ENCODE peak calls at places on chromosomes 4 and X, in six cellular contexts. One of them, this sample, is unnamed.

GRCh38 chrX:22057667-22058066 is 25.5 kb downstream of the PHEX start:
- DNase-seq in fibroblast of lung: no peak
- DNase-seq in tibial artery: no peak
- DNase-seq in WERI-Rb-1: no peak
- DNase-seq in heart right ventricle: no peak
- DNase-seq in pancreas: no peak
- DNase-seq in this sample: no peak

GRCh38 chrX:131068945-131069719 is 11.0 kb downstream of the ARHGAP36 start:
- DNase-seq in pancreas: peak; percentile 34
- DNase-seq in WERI-Rb-1: peak; percentile 81
- DNase-seq in fibroblast of lung: peak; percentile 4
- DNase-seq in heart right ventricle: no peak
- DNase-seq in tibial artery: no peak
- DNase-seq in this sample: no peak

GRCh38 chr4:83858121-83858520 is 322.2 kb downstream of the GPAT3 start:
- DNase-seq in tibial artery: no peak
- DNase-seq in WERI-Rb-1: no peak
- DNase-seq in heart right ventricle: no peak
- DNase-seq in pancreas: no peak
- DNase-seq in fibroblast of lung: no peak
- DNase-seq in this sample: no peak

GRCh38 chr4:6641971-6642320 is 1.5 kb downstream of the MRFAP1 start:
- DNase-seq in pancreas: no peak
- DNase-seq in tibial artery: no peak
- DNase-seq in fibroblast of lung: no peak
- DNase-seq in WERI-Rb-1: no peak
- DNase-seq in heart right ventricle: no peak
- DNase-seq in this sample: no peak

GRCh38 chr4:128810331-128810870 is 901 bp downstream of the JADE1 start:
- DNase-seq in WERI-Rb-1: peak; percentile 34
- DNase-seq in fibroblast of lung: no peak
- DNase-seq in heart right ventricle: no peak
- DNase-seq in tibial artery: peak; percentile 70
- DNase-seq in pancreas: peak; percentile 36
- DNase-seq in this sample: no peak

GRCh38 chr4:71187399-71188196 is 151.2 kb upstream of the SLC4A4 start:
- DNase-seq in tibial artery: peak; percentile 74
- DNase-seq in pancreas: peak; percentile 30
- DNase-seq in WERI-Rb-1: no peak
- DNase-seq in heart right ventricle: peak; percentile 25
- DNase-seq in fibroblast of lung: peak; percentile 68
- DNase-seq in this sample: no peak

GRCh38 chrX:40105016-40105790 is 7.4 kb upstream of the BCOR start:
- DNase-seq in fibroblast of lung: peak; percentile 51
- DNase-seq in WERI-Rb-1: no peak
- DNase-seq in tibial artery: peak; percentile 76
- DNase-seq in heart right ventricle: peak; percentile 59
- DNase-seq in pancreas: peak; percentile 36
- DNase-seq in this sample: no peak

GRCh38 chrX:39903937-39904336 is 193.8 kb downstream of the BCOR start:
- DNase-seq in pancreas: no peak
- DNase-seq in tibial artery: no peak
- DNase-seq in WERI-Rb-1: no peak
- DNase-seq in fibroblast of lung: peak; percentile 69
- DNase-seq in heart right ventricle: no peak
- DNase-seq in this sample: no peak

GRCh38 chr4:24533364-24533763 is 51.0 kb downstream of the DHX15 start:
- DNase-seq in pancreas: no peak
- DNase-seq in fibroblast of lung: no peak
- DNase-seq in tibial artery: no peak
- DNase-seq in WERI-Rb-1: no peak
- DNase-seq in heart right ventricle: no peak
- DNase-seq in this sample: no peak

GRCh38 chrX:151789179-151789800 is 54.7 kb downstream of the CNGA2 start:
- DNase-seq in pancreas: no peak
- DNase-seq in fibroblast of lung: peak; percentile 96
- DNase-seq in tibial artery: peak; percentile 78
- DNase-seq in heart right ventricle: peak; percentile 24
- DNase-seq in WERI-Rb-1: no peak
- DNase-seq in this sample: no peak

GRCh38 chr4:147233-147632 is 22.9 kb downstream of the ZNF718 start:
- DNase-seq in heart right ventricle: no peak
- DNase-seq in tibial artery: no peak
- DNase-seq in pancreas: no peak
- DNase-seq in WERI-Rb-1: no peak
- DNase-seq in fibroblast of lung: no peak
- DNase-seq in this sample: no peak
- H3K9me3 ChIP-seq in heart right ventricle: peaks cover 93% of the 10 kb centered on the region
- H3K9me3 ChIP-seq in tibial artery: peaks cover 62% of the 10 kb centered on the region
- H3K9me3 ChIP-seq in pancreas: no peaks in the 10 kb centered on the region
- H3K9me3 ChIP-seq in WERI-Rb-1: peaks cover 29% of the 10 kb centered on the region
- H3K9me3 ChIP-seq in fibroblast of lung: no peaks in the 10 kb centered on the region
- H3K9me3 ChIP-seq in this sample: peaks cover 34% of the 10 kb centered on the region

GRCh38 chr4:75963558-75963957 is 22.7 kb upstream of the NAAA start:
- DNase-seq in WERI-Rb-1: no peak
- DNase-seq in tibial artery: no peak
- DNase-seq in heart right ventricle: no peak
- DNase-seq in fibroblast of lung: no peak
- DNase-seq in pancreas: no peak
- DNase-seq in this sample: no peak
- H3K9me3 ChIP-seq in WERI-Rb-1: peaks cover 2% of the 10 kb centered on the region
- H3K9me3 ChIP-seq in tibial artery: no peaks in the 10 kb centered on the region
- H3K9me3 ChIP-seq in heart right ventricle: peaks cover 22% of the 10 kb centered on the region
- H3K9me3 ChIP-seq in fibroblast of lung: no peaks in the 10 kb centered on the region
- H3K9me3 ChIP-seq in pancreas: no peaks in the 10 kb centered on the region
- H3K9me3 ChIP-seq in this sample: no peaks in the 10 kb centered on the region

DNA sequence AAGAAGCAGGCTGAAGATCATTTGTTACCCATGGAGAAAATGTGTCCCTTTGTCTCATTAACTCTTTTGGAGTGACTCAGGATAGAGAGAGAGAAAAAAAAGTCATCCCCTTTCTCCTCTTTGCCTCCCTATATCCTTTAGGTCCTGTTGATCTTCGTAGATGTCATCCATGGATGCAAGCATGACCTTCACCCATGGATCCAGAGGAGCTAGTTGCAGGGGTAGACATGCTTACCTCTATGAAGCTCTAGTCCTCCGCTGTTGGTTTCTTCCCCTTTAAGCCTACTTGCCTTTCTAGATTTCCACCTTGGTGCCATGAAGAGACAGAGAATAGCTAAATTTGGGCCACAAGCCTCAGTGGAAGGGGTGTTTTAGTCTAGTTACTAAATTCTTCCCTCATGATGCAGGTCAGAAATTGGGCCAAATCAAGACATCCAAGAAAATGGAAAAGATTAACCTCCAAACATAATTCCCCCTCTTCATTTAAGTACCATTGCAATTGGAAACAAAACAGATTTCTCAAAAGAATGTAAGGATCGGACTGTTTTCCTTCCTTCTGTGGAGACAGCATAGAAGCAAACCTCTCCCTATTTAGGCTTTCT is 178.4 kb downstream of the TECRL start:
- DNase-seq in tibial artery: no peak
- DNase-seq in fibroblast of lung: peak; percentile 12
- DNase-seq in heart right ventricle: no peak
- DNase-seq in WERI-Rb-1: no peak
- DNase-seq in pancreas: no peak
- DNase-seq in this sample: no peak
- H3K9me3 ChIP-seq in tibial artery: peaks cover 49% of the 10 kb centered on the region
- H3K9me3 ChIP-seq in fibroblast of lung: no peaks in the 10 kb centered on the region
- H3K9me3 ChIP-seq in heart right ventricle: peaks cover 64% of the 10 kb centered on the region
- H3K9me3 ChIP-seq in WERI-Rb-1: peaks cover 12% of the 10 kb centered on the region
- H3K9me3 ChIP-seq in pancreas: no peaks in the 10 kb centered on the region
- H3K9me3 ChIP-seq in this sample: no peaks in the 10 kb centered on the region

DNA sequence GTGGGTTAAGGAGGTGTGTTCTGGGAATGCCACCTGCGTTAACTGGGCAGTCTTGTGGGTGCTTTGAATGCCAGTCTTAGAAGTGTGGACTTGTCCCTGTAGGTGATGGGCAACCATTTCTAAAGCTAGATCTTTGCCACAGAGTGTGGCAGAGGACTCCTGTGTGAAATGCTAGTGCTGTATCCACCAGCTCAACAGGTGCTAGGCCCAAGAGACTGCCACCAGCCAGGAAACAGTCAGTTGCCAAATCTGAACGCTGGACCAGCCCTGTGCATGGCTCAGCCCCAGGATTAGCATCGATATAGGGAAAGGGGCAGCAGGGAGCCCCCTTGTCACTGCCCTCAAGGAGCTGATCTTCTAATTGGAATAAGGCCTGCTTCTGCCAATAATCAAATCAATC is 35.3 kb downstream of the STARD8 start:
- DNase-seq in heart right ventricle: no peak
- DNase-seq in tibial artery: no peak
- DNase-seq in WERI-Rb-1: no peak
- DNase-seq in fibroblast of lung: no peak
- DNase-seq in pancreas: no peak
- DNase-seq in this sample: no peak
- H3K9me3 ChIP-seq in heart right ventricle: no peaks in the 10 kb centered on the region
- H3K9me3 ChIP-seq in tibial artery: no peaks in the 10 kb centered on the region
- H3K9me3 ChIP-seq in WERI-Rb-1: no peaks in the 10 kb centered on the region
- H3K9me3 ChIP-seq in fibroblast of lung: no peaks in the 10 kb centered on the region
- H3K9me3 ChIP-seq in pancreas: no peaks in the 10 kb centered on the region
- H3K9me3 ChIP-seq in this sample: no peaks in the 10 kb centered on the region

DNA sequence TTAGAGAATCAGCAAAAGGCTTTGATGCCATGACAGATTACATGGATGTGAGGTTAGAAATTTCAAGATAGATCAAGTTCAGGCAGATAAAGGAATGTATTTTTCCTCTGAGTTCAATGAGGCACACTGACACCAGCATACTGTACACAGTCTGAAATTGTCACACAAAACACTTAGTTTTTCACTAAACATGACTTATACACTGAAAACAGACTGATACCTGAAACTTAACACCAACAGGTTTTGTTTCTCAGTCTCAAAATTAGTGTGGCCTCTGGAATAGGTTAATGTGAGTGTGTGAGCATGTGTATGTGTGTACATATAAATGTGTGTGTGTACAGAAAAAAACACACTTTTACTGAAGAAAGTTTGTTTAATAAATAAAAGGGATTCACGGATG is 129.9 kb upstream of the SLITRK2 start:
- DNase-seq in fibroblast of lung: no peak
- DNase-seq in WERI-Rb-1: no peak
- DNase-seq in tibial artery: no peak
- DNase-seq in pancreas: no peak
- DNase-seq in heart right ventricle: no peak
- DNase-seq in this sample: no peak
- H3K9me3 ChIP-seq in fibroblast of lung: no peaks in the 10 kb centered on the region
- H3K9me3 ChIP-seq in WERI-Rb-1: no peaks in the 10 kb centered on the region
- H3K9me3 ChIP-seq in tibial artery: no peaks in the 10 kb centered on the region
- H3K9me3 ChIP-seq in pancreas: no peaks in the 10 kb centered on the region
- H3K9me3 ChIP-seq in heart right ventricle: no peaks in the 10 kb centered on the region
- H3K9me3 ChIP-seq in this sample: no peaks in the 10 kb centered on the region

GRCh38 chr4:26950446-26950845 is 89.8 kb downstream of the STIM2 start:
- DNase-seq in pancreas: no peak
- DNase-seq in fibroblast of lung: no peak
- DNase-seq in tibial artery: no peak
- DNase-seq in WERI-Rb-1: no peak
- DNase-seq in heart right ventricle: no peak
- DNase-seq in this sample: no peak
- H3K9me3 ChIP-seq in pancreas: no peaks in the 10 kb centered on the region
- H3K9me3 ChIP-seq in fibroblast of lung: no peaks in the 10 kb centered on the region
- H3K9me3 ChIP-seq in tibial artery: no peaks in the 10 kb centered on the region
- H3K9me3 ChIP-seq in WERI-Rb-1: no peaks in the 10 kb centered on the region
- H3K9me3 ChIP-seq in heart right ventricle: peaks cover 10% of the 10 kb centered on the region
- H3K9me3 ChIP-seq in this sample: no peaks in the 10 kb centered on the region

DNA sequence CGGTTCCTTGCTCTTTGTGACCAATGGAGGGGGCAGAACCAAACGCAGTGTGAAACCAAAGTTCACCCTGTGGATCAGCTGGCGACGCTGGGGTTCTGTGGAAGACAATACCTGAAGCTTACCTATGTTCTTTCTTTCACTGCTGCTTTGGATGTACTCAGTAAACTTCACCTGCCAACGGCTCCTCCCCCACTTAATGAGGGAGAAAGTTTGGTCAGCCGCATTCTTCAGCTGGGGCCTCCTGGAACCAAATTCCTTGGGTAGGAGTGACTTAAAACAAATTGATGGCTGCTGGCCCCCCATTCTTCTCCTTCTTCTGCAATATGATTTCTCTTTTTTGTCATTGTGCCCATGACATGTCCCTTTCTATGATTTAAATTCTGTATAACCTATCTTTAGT is 282.4 kb downstream of the ANK2 start:
- DNase-seq in WERI-Rb-1: no peak
- DNase-seq in heart right ventricle: no peak
- DNase-seq in fibroblast of lung: no peak
- DNase-seq in tibial artery: no peak
- DNase-seq in pancreas: no peak
- DNase-seq in this sample: no peak
- H3K9me3 ChIP-seq in WERI-Rb-1: no peaks in the 10 kb centered on the region
- H3K9me3 ChIP-seq in heart right ventricle: no peaks in the 10 kb centered on the region
- H3K9me3 ChIP-seq in fibroblast of lung: no peaks in the 10 kb centered on the region
- H3K9me3 ChIP-seq in tibial artery: no peaks in the 10 kb centered on the region
- H3K9me3 ChIP-seq in pancreas: no peaks in the 10 kb centered on the region
- H3K9me3 ChIP-seq in this sample: no peaks in the 10 kb centered on the region

DNA sequence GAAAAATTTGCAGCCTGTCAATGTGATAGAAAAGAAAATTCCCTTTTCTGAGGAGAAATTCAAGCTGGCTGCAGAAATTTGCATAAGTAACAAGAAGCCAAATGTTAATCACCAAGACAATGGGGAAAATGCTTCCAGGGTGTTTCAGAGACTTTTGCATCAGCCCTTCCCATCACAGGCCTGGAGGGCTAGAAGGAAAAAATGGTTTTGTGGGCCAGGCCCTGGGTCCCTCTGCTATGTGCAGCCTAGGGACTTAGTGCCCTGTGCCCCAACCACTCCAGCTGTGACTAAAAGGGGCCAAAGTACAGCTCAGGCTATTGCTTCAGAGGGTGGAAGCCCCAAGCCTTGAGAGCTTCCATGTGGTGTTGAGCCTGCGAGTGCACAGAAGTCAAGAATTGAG is 23.9 kb downstream of the ZNF275 start:
- DNase-seq in WERI-Rb-1: no peak
- DNase-seq in fibroblast of lung: no peak
- DNase-seq in heart right ventricle: no peak
- DNase-seq in tibial artery: no peak
- DNase-seq in pancreas: no peak
- DNase-seq in this sample: no peak
- H3K9me3 ChIP-seq in WERI-Rb-1: peaks cover 26% of the 10 kb centered on the region
- H3K9me3 ChIP-seq in fibroblast of lung: no peaks in the 10 kb centered on the region
- H3K9me3 ChIP-seq in heart right ventricle: no peaks in the 10 kb centered on the region
- H3K9me3 ChIP-seq in tibial artery: peaks cover 11% of the 10 kb centered on the region
- H3K9me3 ChIP-seq in pancreas: no peaks in the 10 kb centered on the region
- H3K9me3 ChIP-seq in this sample: no peaks in the 10 kb centered on the region

DNA sequence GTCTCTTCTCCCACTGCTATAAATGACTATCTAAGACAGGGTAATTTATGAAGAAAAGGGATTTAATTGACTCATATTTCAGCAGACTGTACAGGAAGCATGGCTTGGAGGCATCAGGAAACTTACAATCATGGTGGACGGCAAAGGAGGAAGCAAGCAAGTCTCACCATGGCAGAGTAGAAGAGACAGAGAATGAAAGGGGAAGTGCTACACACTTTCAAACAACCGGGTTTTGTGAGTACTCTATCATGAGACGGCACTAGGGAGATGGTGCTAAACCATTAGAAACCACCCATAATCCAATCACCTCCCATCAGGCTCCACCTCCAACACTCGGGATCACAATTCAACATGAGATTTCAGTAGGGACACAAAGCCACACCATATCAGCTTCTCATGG is 11.1 kb downstream of the UBE2NL start:
- DNase-seq in WERI-Rb-1: no peak
- DNase-seq in pancreas: no peak
- DNase-seq in fibroblast of lung: no peak
- DNase-seq in tibial artery: no peak
- DNase-seq in heart right ventricle: no peak
- DNase-seq in this sample: no peak
- H3K9me3 ChIP-seq in WERI-Rb-1: no peaks in the 10 kb centered on the region
- H3K9me3 ChIP-seq in pancreas: no peaks in the 10 kb centered on the region
- H3K9me3 ChIP-seq in fibroblast of lung: no peaks in the 10 kb centered on the region
- H3K9me3 ChIP-seq in tibial artery: no peaks in the 10 kb centered on the region
- H3K9me3 ChIP-seq in heart right ventricle: peaks cover 3% of the 10 kb centered on the region
- H3K9me3 ChIP-seq in this sample: no peaks in the 10 kb centered on the region

This sample was measured in T-helper 17 cell.